ENCODE peak calls at places on chromosomes 3 and 15, in six cellular contexts. Q is SK-N-SH, K is keratinocyte, E is hepatocyte, S is mammary epithelial cell, O is mesenchymal stem cell. V is an unnamed sample.
A peak's percentile ranks its signal among the peaks of the same experiment; 100 is the strongest.

GRCh38 chr3:54032598-54032997 is 89.8 kb upstream of the CACNA2D3 start:
- DNase-seq in K (no peak), Q (no peak), E (no peak), O (no peak), S (no peak), V (no peak)

GRCh38 chr3:148932976-148933375 is 58.4 kb upstream of the GYG1 start:
- DNase-seq in S (no peak), K (no peak), Q (no peak), E (no peak), O (no peak), V (no peak)

GRCh38 chr3:55718074-55718473 is 231.0 kb upstream of the WNT5A start:
- DNase-seq in S (no peak), O (no peak), Q (peak; percentile 15), E (no peak), K (no peak), V (no peak)

GRCh38 chr15:42226648-42227047 is 18.5 kb upstream of the VPS39 start:
- DNase-seq in S (no peak), K (no peak), Q (no peak), E (no peak), O (no peak), V (no peak)

GRCh38 chr3:163033652-163034051 is 1537.0 kb downstream of the OTOL1 start:
- DNase-seq in O (no peak), K (no peak), E (no peak), S (no peak), Q (no peak), V (no peak)

GRCh38 chr15:23759964-23760363 is 72.9 kb upstream of the NDN start:
- DNase-seq in Q (no peak), E (peak; percentile 8), O (no peak), K (no peak), S (no peak), V (no peak)

GRCh38 chr3:111999924-112000835 is 1.5 kb downstream of the TAGLN3 start:
- DNase-seq in K (no peak), E (no peak), O (no peak), S (no peak), Q (peak; percentile 32), V (peak; percentile 62)

GRCh38 chr15:89494941-89495637 is 1.3 kb downstream of the RHCG start:
- DNase-seq in Q (no peak), E (no peak), O (no peak), S (no peak), K (no peak), V (no peak)

GRCh38 chr3:160748787-160749186 is 7.2 kb upstream of the PPM1L start:
- DNase-seq in S (no peak), E (no peak), O (no peak), Q (no peak), K (no peak), V (no peak)

GRCh38 chr15:29457729-29458128 is 188.1 kb upstream of the NSMCE3 start:
- DNase-seq in E (no peak), Q (no peak), K (no peak), O (no peak), S (no peak), V (no peak)

GRCh38 chr3:105355355-105356063 is 11.2 kb upstream of the ALCAM start:
- DNase-seq in K (no peak), O (peak; percentile 81), Q (peak; percentile 66), E (no peak), S (peak; percentile 44), V (peak; percentile 10)

GRCh38 chr15:101675796-101676582 is 23.8 kb upstream of the TM2D3 start:
- DNase-seq in E (no peak), Q (no peak), K (no peak), O (peak; percentile 87), S (peak; percentile 61), V (peak; percentile 83)

GRCh38 chr3:142447308-142447851 is 457 bp downstream of the XRN1 start:
- DNase-seq in Q (no peak), O (peak; percentile 72), S (peak; percentile 49), K (no peak), E (peak; percentile 59), V (peak; percentile 64)

GRCh38 chr15:99340347-99340746 is 89.1 kb downstream of the LRRC28 start:
- DNase-seq in S (no peak), K (no peak), Q (no peak), O (no peak), E (no peak), V (no peak)

GRCh38 chr3:117526485-117527079 is 817.0 kb downstream of the TUSC7 start:
- DNase-seq in S (peak; percentile 0), Q (no peak), E (peak; percentile 56), O (peak; percentile 40), K (no peak), V (peak; percentile 52)

GRCh38 chr3:71168043-71168720 is 415.3 kb downstream of the FOXP1 start:
- DNase-seq in S (peak; percentile 9), O (peak; percentile 72), K (no peak), E (no peak), Q (no peak), V (no peak)

GRCh38 chr3:11705049-11705448 is 61.3 kb upstream of the VGLL4 start:
- DNase-seq in K (no peak), E (no peak), S (no peak), Q (no peak), O (no peak), V (no peak)

GRCh38 chr3:156382458-156383346 is 172.2 kb downstream of the SSR3 start:
- DNase-seq in Q (no peak), K (peak; percentile 1), S (peak; percentile 20), O (peak; percentile 30), E (no peak), V (peak; percentile 66)

GRCh38 chr3:48926425-48927392 is 8.1 kb downstream of the ARIH2 start:
- DNase-seq in E (peak; percentile 13), K (no peak), Q (no peak), S (peak; percentile 42), O (peak; percentile 45), V (no peak)

DNA sequence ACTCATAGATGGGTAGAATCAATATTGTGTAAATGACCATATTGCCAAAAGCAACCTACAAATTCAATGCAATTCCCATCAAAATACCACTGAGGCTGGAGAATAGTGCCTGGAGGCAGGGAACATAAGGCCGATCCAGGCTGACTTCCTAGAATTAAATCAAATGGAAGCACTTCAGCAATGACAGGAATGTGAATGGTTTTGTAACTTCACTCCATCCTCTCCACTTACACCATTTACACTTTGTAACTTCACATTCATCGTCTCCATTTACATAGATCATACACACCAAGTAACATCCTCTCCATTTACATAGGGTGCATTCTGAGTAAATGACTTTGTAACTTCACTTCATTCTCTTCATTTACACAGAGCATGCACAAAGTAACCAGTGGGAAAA is 11.6 kb downstream of the STRIT1 start:
- DNase-seq in O (no peak), S (no peak), E (no peak), K (no peak), Q (no peak), V (no peak)
- H3K27ac ChIP-seq in O (peak overlapping the region; percentile 57), S (no peak overlapping the region), E (no peak overlapping the region), K (no peak overlapping the region), Q (no peak overlapping the region), V (no peak overlapping the region)

GRCh38 chr15:45133561-45133920 is 3.7 kb downstream of the DUOX1 start:
- DNase-seq in E (no peak), K (no peak), S (peak; percentile 17), O (no peak), Q (peak; percentile 83), V (peak; percentile 54)
- H3K27me3 ChIP-seq in E (peaks cover 43% of the 10 kb centered on the region), K (no peaks in the 10 kb centered on the region), S (no peaks in the 10 kb centered on the region), O (peaks cover 85% of the 10 kb centered on the region), Q (no peaks in the 10 kb centered on the region), V (peaks cover 85% of the 10 kb centered on the region)

GRCh38 chr3:16460886-16461285 is 52.6 kb downstream of the RFTN1 start:
- DNase-seq in Q (no peak), E (no peak), S (no peak), K (no peak), O (no peak), V (no peak)
- H3K4me2 ChIP-seq in Q (no peak overlapping the region), E (no peak overlapping the region), S (no peak overlapping the region), K (no peak overlapping the region), O (no peak overlapping the region), V (no peak overlapping the region)

DNA sequence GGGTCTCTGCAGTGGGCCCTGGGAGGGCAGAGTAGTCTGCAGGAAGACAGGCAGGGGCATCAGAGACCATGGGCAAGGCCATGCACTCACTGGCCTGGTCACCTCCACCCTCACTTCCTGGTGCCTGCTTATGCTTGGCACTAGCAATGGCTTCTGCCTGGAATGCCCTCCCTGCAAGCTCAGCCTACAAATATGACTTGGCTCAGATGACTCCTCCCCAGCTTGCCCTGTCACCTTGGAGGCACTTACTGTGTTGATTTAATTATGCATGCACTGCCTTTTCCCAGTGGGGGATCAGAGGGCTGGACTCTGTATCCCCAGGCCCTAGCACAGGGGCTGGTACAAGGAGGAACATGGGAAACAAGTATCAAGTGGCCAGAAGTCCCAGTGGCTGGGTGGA is 7.8 kb downstream of the C3orf18 start:
- DNase-seq in S (no peak), Q (no peak), O (no peak), E (no peak), K (no peak), V (no peak)
- H3K27ac ChIP-seq in S (no peak overlapping the region), Q (no peak overlapping the region), O (no peak overlapping the region), E (no peak overlapping the region), K (no peak overlapping the region), V (no peak overlapping the region)

GRCh38 chr3:125053304-125053699 is 2.5 kb downstream of the HEG1 start:
- DNase-seq in O (no peak), S (no peak), E (no peak), Q (no peak), K (no peak), V (peak; percentile 59)
- H3K27me3 ChIP-seq in O (no peaks in the 10 kb centered on the region), S (no peaks in the 10 kb centered on the region), E (no peaks in the 10 kb centered on the region), Q (no peaks in the 10 kb centered on the region), K (no peaks in the 10 kb centered on the region), V (no peaks in the 10 kb centered on the region)

DNA sequence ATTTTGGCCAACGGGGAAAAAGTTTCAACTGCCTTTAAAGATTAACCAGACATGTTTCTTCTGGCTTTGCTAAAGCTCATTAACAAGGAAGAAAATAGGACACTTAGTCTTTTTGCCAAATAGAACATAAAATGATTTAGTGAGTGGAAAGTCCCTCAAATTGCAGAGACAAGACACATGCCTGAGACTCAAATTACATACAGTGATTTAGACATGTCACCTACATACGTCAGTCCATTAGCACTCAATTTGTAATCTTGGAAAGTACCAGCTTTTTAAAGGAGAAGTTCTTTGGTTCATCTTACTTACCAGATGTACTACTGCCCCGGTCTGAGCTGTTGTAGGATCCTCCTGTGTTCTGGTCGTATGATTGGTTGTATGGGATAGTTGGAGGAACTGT is 1134.2 kb downstream of the ROBO1 start:
- DNase-seq in O (peak; percentile 30), S (no peak), Q (no peak), E (no peak), K (no peak), V (no peak)
- H3K4me2 ChIP-seq in O (no peak overlapping the region), S (no peak overlapping the region), Q (no peak overlapping the region), E (no peak overlapping the region), K (no peak overlapping the region), V (no peak overlapping the region)

GRCh38 chr3:134334901-134335280 is 39.4 kb downstream of the AMOTL2 start:
- DNase-seq in Q (no peak), K (no peak), E (no peak), O (no peak), S (no peak), V (no peak)
- H3K27ac ChIP-seq in Q (peak overlapping the region; percentile 52), K (no peak overlapping the region), E (peak overlapping the region; percentile 78), O (peak overlapping the region; percentile 93), S (no peak overlapping the region), V (peak overlapping the region; percentile 91)

V was measured in osteoblast.